ENCODE peak calls at places on chromosomes 7 and 10, in seven cellular contexts. P, A, Y, W, L, Z and S are unnamed samples.

GRCh38 chr10:70255329-70256299 is 22.4 kb upstream of the PPA1 start:
- DNase-seq in P (no peak), L (peak; percentile 19), Z (no peak), Y (no peak), W (no peak), A (no peak), S (no peak)

GRCh38 chr10:2949948-2950354 is 117.4 kb upstream of the PFKP start:
- DNase-seq in Y (no peak), A (no peak), L (peak; percentile 11), Z (no peak), W (no peak), P (no peak), S (no peak)

GRCh38 chr7:19939746-19940145 is 166.3 kb upstream of the TMEM196 start:
- DNase-seq in A (peak; percentile 77), L (no peak), W (no peak), Z (no peak), Y (no peak), P (no peak), S (no peak)

GRCh38 chr7:28070311-28071055 is 110.1 kb downstream of the JAZF1 start:
- DNase-seq in P (peak; percentile 30), L (no peak), Z (no peak), Y (no peak), A (no peak), W (no peak), S (no peak)

GRCh38 chr7:123054357-123055133 is 59.0 kb upstream of the TAS2R16 start:
- DNase-seq in A (no peak), Y (no peak), P (no peak), W (no peak), Z (no peak), L (no peak), S (no peak)

GRCh38 chr7:101626069-101626671 is 2.9 kb downstream of the MYL10 start:
- DNase-seq in A (no peak), W (no peak), Z (no peak), L (no peak), Y (no peak), P (no peak), S (peak; percentile 65)

GRCh38 chr10:101466016-101466912 is 112.3 kb downstream of the BTRC start:
- DNase-seq in Z (no peak), Y (no peak), L (no peak), A (no peak), P (no peak), W (no peak), S (no peak)

GRCh38 chr7:82741493-82741892 is 297.9 kb upstream of the CACNA2D1 start:
- DNase-seq in Y (no peak), W (no peak), A (no peak), L (no peak), P (no peak), Z (no peak), S (no peak)

GRCh38 chr7:157077021-157077420 is 61.7 kb upstream of the UBE3C start:
- DNase-seq in Z (no peak), L (no peak), Y (no peak), W (no peak), A (no peak), P (no peak), S (no peak)

GRCh38 chr10:69180525-69181204 is 631 bp downstream of the SUPV3L1 start:
- DNase-seq in A (peak; percentile 27), W (peak; percentile 39), Y (peak; percentile 41), Z (no peak), P (no peak), L (peak; percentile 26), S (no peak)

GRCh38 chr10:15419279-15419874 is 48.3 kb upstream of the FAM171A1 start:
- DNase-seq in A (peak; percentile 47), Z (peak; percentile 39), P (no peak), W (peak; percentile 56), L (no peak), Y (no peak), S (peak; percentile 33)

GRCh38 chr7:50978633-50979215 is 196.0 kb upstream of the GRB10 start:
- DNase-seq in A (peak; percentile 24), L (no peak), Y (no peak), P (no peak), Z (peak; percentile 95), W (no peak), S (no peak)

GRCh38 chr10:71451754-71452153 is 55.0 kb downstream of the CDH23 start:
- DNase-seq in P (no peak), A (no peak), Y (no peak), L (no peak), W (no peak), Z (peak; percentile 80), S (peak; percentile 73)

GRCh38 chr10:60426425-60426824 is 36.8 kb upstream of the ANK3 start:
- DNase-seq in P (no peak), Z (no peak), L (no peak), Y (no peak), W (no peak), A (peak; percentile 73), S (no peak)

GRCh38 chr10:44960482-44961230 is 1.1 kb downstream of the RASSF4 start:
- DNase-seq in W (peak; percentile 19), Z (no peak), A (no peak), P (no peak), L (no peak), Y (peak; percentile 3), S (no peak)

GRCh38 chr7:142796001-142796500 is 25.3 kb downstream of the PRSS2 start:
- DNase-seq in Y (no peak), W (no peak), P (no peak), A (no peak), Z (no peak), L (no peak), S (no peak)